ENCODE peak calls at places on chromosomes 16 and 17, in nine cellular contexts. One of them, this sample, is unnamed.

GRCh38 chr16:82016268-82016667 is 5.0 kb upstream of the SDR42E1 start:
- DNase-seq in BE2C: no peak
- DNase-seq in nucleus accumbens: no peak
- DNase-seq in epithelial cell of esophagus: peak; percentile 56
- DNase-seq in lung: no peak
- DNase-seq in HAP-1: peak; percentile 25
- DNase-seq in HT1080: peak; percentile 71
- DNase-seq in T-helper 1 cell: no peak
- DNase-seq in GM20000: no peak
- DNase-seq in this sample: peak; percentile 30

GRCh38 chr17:17300624-17301568 is 2.3 kb upstream of the NT5M start:
- DNase-seq in BE2C: no peak
- DNase-seq in nucleus accumbens: no peak
- DNase-seq in epithelial cell of esophagus: peak; percentile 60
- DNase-seq in lung: no peak
- DNase-seq in HAP-1: peak; percentile 63
- DNase-seq in HT1080: no peak
- DNase-seq in T-helper 1 cell: peak; percentile 58
- DNase-seq in GM20000: peak; percentile 73
- DNase-seq in this sample: peak; percentile 41

GRCh38 chr17:7035591-7036368 is at the start of gene SLC16A13:
- DNase-seq in BE2C: peak; percentile 86
- DNase-seq in nucleus accumbens: peak; percentile 86
- DNase-seq in epithelial cell of esophagus: peak; percentile 99
- DNase-seq in lung: peak; percentile 97
- DNase-seq in HAP-1: peak; percentile 92
- DNase-seq in HT1080: peak; percentile 96
- DNase-seq in T-helper 1 cell: peak; percentile 99
- DNase-seq in GM20000: peak; percentile 98
- DNase-seq in this sample: peak; percentile 94

GRCh38 chr17:61284746-61285145 is 114.9 kb upstream of the TBX2 start:
- DNase-seq in BE2C: no peak
- DNase-seq in nucleus accumbens: no peak
- DNase-seq in epithelial cell of esophagus: no peak
- DNase-seq in lung: no peak
- DNase-seq in HAP-1: no peak
- DNase-seq in HT1080: no peak
- DNase-seq in T-helper 1 cell: no peak
- DNase-seq in GM20000: no peak
- DNase-seq in this sample: no peak

GRCh38 chr16:55478827-55479559 is at the start of gene MMP2:
- DNase-seq in BE2C: peak; percentile 87
- DNase-seq in nucleus accumbens: peak; percentile 16
- DNase-seq in epithelial cell of esophagus: peak; percentile 33
- DNase-seq in lung: peak; percentile 47
- DNase-seq in HAP-1: no peak
- DNase-seq in HT1080: peak; percentile 33
- DNase-seq in T-helper 1 cell: no peak
- DNase-seq in GM20000: no peak
- DNase-seq in this sample: no peak

GRCh38 chr17:77140878-77141767 is at the start of gene SEC14L1:
- DNase-seq in BE2C: peak; percentile 69
- DNase-seq in nucleus accumbens: peak; percentile 52
- DNase-seq in epithelial cell of esophagus: peak; percentile 54
- DNase-seq in lung: peak; percentile 39
- DNase-seq in HAP-1: peak; percentile 32
- DNase-seq in HT1080: peak; percentile 33
- DNase-seq in T-helper 1 cell: peak; percentile 60
- DNase-seq in GM20000: peak; percentile 28
- DNase-seq in this sample: no peak

GRCh38 chr17:74052993-74053744 is 150.3 kb upstream of the RPL38 start:
- DNase-seq in BE2C: no peak
- DNase-seq in nucleus accumbens: no peak
- DNase-seq in epithelial cell of esophagus: no peak
- DNase-seq in lung: no peak
- DNase-seq in HAP-1: no peak
- DNase-seq in HT1080: no peak
- DNase-seq in T-helper 1 cell: no peak
- DNase-seq in GM20000: no peak
- DNase-seq in this sample: no peak

GRCh38 chr16:86992587-86992986 is 324.6 kb downstream of the C16orf95 start:
- DNase-seq in BE2C: no peak
- DNase-seq in nucleus accumbens: no peak
- DNase-seq in epithelial cell of esophagus: no peak
- DNase-seq in lung: no peak
- DNase-seq in HAP-1: no peak
- DNase-seq in HT1080: no peak
- DNase-seq in T-helper 1 cell: no peak
- DNase-seq in GM20000: no peak
- DNase-seq in this sample: no peak

GRCh38 chr17:39174907-39175694 is 9.1 kb upstream of the ARL5C start:
- DNase-seq in BE2C: peak; percentile 84
- DNase-seq in nucleus accumbens: peak; percentile 33
- DNase-seq in epithelial cell of esophagus: peak; percentile 70
- DNase-seq in lung: peak; percentile 65
- DNase-seq in HAP-1: peak; percentile 60
- DNase-seq in HT1080: no peak
- DNase-seq in T-helper 1 cell: peak; percentile 61
- DNase-seq in GM20000: peak; percentile 87
- DNase-seq in this sample: no peak

GRCh38 chr16:10027553-10027952 is 154.7 kb downstream of the GRIN2A start:
- DNase-seq in BE2C: no peak
- DNase-seq in nucleus accumbens: no peak
- DNase-seq in epithelial cell of esophagus: no peak
- DNase-seq in lung: no peak
- DNase-seq in HAP-1: no peak
- DNase-seq in HT1080: no peak
- DNase-seq in T-helper 1 cell: no peak
- DNase-seq in GM20000: no peak
- DNase-seq in this sample: no peak

GRCh38 chr17:15946611-15947120 is 1.7 kb downstream of the ADORA2B start:
- DNase-seq in BE2C: no peak
- DNase-seq in nucleus accumbens: no peak
- DNase-seq in epithelial cell of esophagus: peak; percentile 51
- DNase-seq in lung: no peak
- DNase-seq in HAP-1: no peak
- DNase-seq in HT1080: no peak
- DNase-seq in T-helper 1 cell: no peak
- DNase-seq in GM20000: no peak
- DNase-seq in this sample: no peak

GRCh38 chr16:66728117-66728787 is 23.2 kb downstream of the DYNC1LI2 start:
- DNase-seq in BE2C: peak; percentile 19
- DNase-seq in nucleus accumbens: no peak
- DNase-seq in epithelial cell of esophagus: peak; percentile 58
- DNase-seq in lung: peak; percentile 39
- DNase-seq in HAP-1: peak; percentile 49
- DNase-seq in HT1080: peak; percentile 55
- DNase-seq in T-helper 1 cell: peak; percentile 49
- DNase-seq in GM20000: peak; percentile 61
- DNase-seq in this sample: no peak

GRCh38 chr17:14307560-14308024 is 6.7 kb downstream of the HS3ST3B1 start:
- DNase-seq in BE2C: no peak
- DNase-seq in nucleus accumbens: no peak
- DNase-seq in epithelial cell of esophagus: peak; percentile 34
- DNase-seq in lung: no peak
- DNase-seq in HAP-1: no peak
- DNase-seq in HT1080: peak; percentile 70
- DNase-seq in T-helper 1 cell: no peak
- DNase-seq in GM20000: no peak
- DNase-seq in this sample: peak; percentile 77

GRCh38 chr16:2968368-2968737 is 795 bp upstream of the PAQR4 start:
- DNase-seq in BE2C: no peak
- DNase-seq in nucleus accumbens: no peak
- DNase-seq in epithelial cell of esophagus: peak; percentile 47
- DNase-seq in lung: no peak
- DNase-seq in HAP-1: no peak
- DNase-seq in HT1080: no peak
- DNase-seq in T-helper 1 cell: no peak
- DNase-seq in GM20000: peak; percentile 60
- DNase-seq in this sample: no peak

GRCh38 chr16:17470871-17471744 is at the start of gene XYLT1:
- DNase-seq in BE2C: peak; percentile 42
- DNase-seq in nucleus accumbens: peak; percentile 35
- DNase-seq in epithelial cell of esophagus: peak; percentile 75
- DNase-seq in lung: peak; percentile 59
- DNase-seq in HAP-1: no peak
- DNase-seq in HT1080: peak; percentile 64
- DNase-seq in T-helper 1 cell: peak; percentile 42
- DNase-seq in GM20000: no peak
- DNase-seq in this sample: peak; percentile 80

GRCh38 chr16:81357711-81358270 is 43.0 kb downstream of the GAN start:
- DNase-seq in BE2C: no peak
- DNase-seq in nucleus accumbens: no peak
- DNase-seq in epithelial cell of esophagus: no peak
- DNase-seq in lung: no peak
- DNase-seq in HAP-1: no peak
- DNase-seq in HT1080: no peak
- DNase-seq in T-helper 1 cell: no peak
- DNase-seq in GM20000: no peak
- DNase-seq in this sample: no peak

GRCh38 chr17:28582513-28582912 is 5.8 kb upstream of the ALDOC start:
- DNase-seq in BE2C: no peak
- DNase-seq in nucleus accumbens: no peak
- DNase-seq in epithelial cell of esophagus: no peak
- DNase-seq in lung: no peak
- DNase-seq in HAP-1: no peak
- DNase-seq in HT1080: no peak
- DNase-seq in T-helper 1 cell: no peak
- DNase-seq in GM20000: no peak
- DNase-seq in this sample: no peak

GRCh38 chr16:13453938-13454553 is 465.9 kb upstream of the ERCC4 start:
- DNase-seq in BE2C: peak; percentile 24
- DNase-seq in nucleus accumbens: no peak
- DNase-seq in epithelial cell of esophagus: peak; percentile 46
- DNase-seq in lung: no peak
- DNase-seq in HAP-1: no peak
- DNase-seq in HT1080: peak; percentile 38
- DNase-seq in T-helper 1 cell: peak; percentile 2
- DNase-seq in GM20000: peak; percentile 23
- DNase-seq in this sample: peak; percentile 37

GRCh38 chr16:55434000-55434399 is 45.0 kb upstream of the MMP2 start:
- DNase-seq in BE2C: no peak
- DNase-seq in nucleus accumbens: no peak
- DNase-seq in epithelial cell of esophagus: no peak
- DNase-seq in lung: no peak
- DNase-seq in HAP-1: no peak
- DNase-seq in HT1080: no peak
- DNase-seq in T-helper 1 cell: no peak
- DNase-seq in GM20000: no peak
- DNase-seq in this sample: no peak

GRCh38 chr17:80848449-80849102 is 143.1 kb upstream of the CHMP6 start:
- DNase-seq in BE2C: no peak
- DNase-seq in nucleus accumbens: no peak
- DNase-seq in epithelial cell of esophagus: no peak
- DNase-seq in lung: no peak
- DNase-seq in HAP-1: no peak
- DNase-seq in HT1080: no peak
- DNase-seq in T-helper 1 cell: no peak
- DNase-seq in GM20000: no peak
- DNase-seq in this sample: no peak

GRCh38 chr16:19718624-19718965 is 524 bp downstream of the IQCK start:
- DNase-seq in BE2C: no peak
- DNase-seq in nucleus accumbens: peak; percentile 44
- DNase-seq in epithelial cell of esophagus: peak; percentile 28
- DNase-seq in lung: no peak
- DNase-seq in HAP-1: peak; percentile 27
- DNase-seq in HT1080: no peak
- DNase-seq in T-helper 1 cell: no peak
- DNase-seq in GM20000: no peak
- DNase-seq in this sample: no peak

GRCh38 chr17:47630614-47631013 is 19.1 kb upstream of the KPNB1 start:
- DNase-seq in BE2C: peak; percentile 34
- DNase-seq in nucleus accumbens: no peak
- DNase-seq in epithelial cell of esophagus: no peak
- DNase-seq in lung: no peak
- DNase-seq in HAP-1: no peak
- DNase-seq in HT1080: no peak
- DNase-seq in T-helper 1 cell: no peak
- DNase-seq in GM20000: no peak
- DNase-seq in this sample: no peak

GRCh38 chr16:24700549-24701392 is 28.7 kb upstream of the TNRC6A start:
- DNase-seq in BE2C: no peak
- DNase-seq in nucleus accumbens: no peak
- DNase-seq in epithelial cell of esophagus: peak; percentile 91
- DNase-seq in lung: peak; percentile 80
- DNase-seq in HAP-1: no peak
- DNase-seq in HT1080: peak; percentile 100
- DNase-seq in T-helper 1 cell: no peak
- DNase-seq in GM20000: no peak
- DNase-seq in this sample: peak; percentile 81

GRCh38 chr16:80507538-80507937 is 33.3 kb upstream of the DYNLRB2 start:
- DNase-seq in BE2C: no peak
- DNase-seq in nucleus accumbens: no peak
- DNase-seq in epithelial cell of esophagus: no peak
- DNase-seq in lung: no peak
- DNase-seq in HAP-1: no peak
- DNase-seq in HT1080: no peak
- DNase-seq in T-helper 1 cell: no peak
- DNase-seq in GM20000: no peak
- DNase-seq in this sample: no peak

GRCh38 chr17:81420769-81421462 is 25.7 kb downstream of the BAHCC1 start:
- DNase-seq in BE2C: no peak
- DNase-seq in nucleus accumbens: peak; percentile 88
- DNase-seq in epithelial cell of esophagus: no peak
- DNase-seq in lung: no peak
- DNase-seq in HAP-1: no peak
- DNase-seq in HT1080: no peak
- DNase-seq in T-helper 1 cell: no peak
- DNase-seq in GM20000: no peak
- DNase-seq in this sample: no peak

GRCh38 chr16:50066482-50067289 is 916 bp downstream of the HEATR3 start:
- DNase-seq in BE2C: no peak
- DNase-seq in nucleus accumbens: no peak
- DNase-seq in epithelial cell of esophagus: no peak
- DNase-seq in lung: no peak
- DNase-seq in HAP-1: peak; percentile 11
- DNase-seq in HT1080: no peak
- DNase-seq in T-helper 1 cell: peak; percentile 13
- DNase-seq in GM20000: no peak
- DNase-seq in this sample: no peak

GRCh38 chr17:59357219-59357699 is 25.8 kb downstream of the YPEL2 start:
- DNase-seq in BE2C: no peak
- DNase-seq in nucleus accumbens: no peak
- DNase-seq in epithelial cell of esophagus: no peak
- DNase-seq in lung: no peak
- DNase-seq in HAP-1: no peak
- DNase-seq in HT1080: no peak
- DNase-seq in T-helper 1 cell: no peak
- DNase-seq in GM20000: no peak
- DNase-seq in this sample: no peak

GRCh38 chr17:69869667-69870066 is 205.4 kb upstream of the KCNJ16 start:
- DNase-seq in BE2C: no peak
- DNase-seq in nucleus accumbens: no peak
- DNase-seq in epithelial cell of esophagus: no peak
- DNase-seq in lung: no peak
- DNase-seq in HAP-1: no peak
- DNase-seq in HT1080: peak; percentile 3
- DNase-seq in T-helper 1 cell: no peak
- DNase-seq in GM20000: peak; percentile 26
- DNase-seq in this sample: peak; percentile 7

GRCh38 chr17:30347488-30347887 is 13.6 kb upstream of the TMIGD1 start:
- DNase-seq in BE2C: no peak
- DNase-seq in nucleus accumbens: no peak
- DNase-seq in epithelial cell of esophagus: no peak
- DNase-seq in lung: no peak
- DNase-seq in HAP-1: no peak
- DNase-seq in HT1080: no peak
- DNase-seq in T-helper 1 cell: no peak
- DNase-seq in GM20000: no peak
- DNase-seq in this sample: no peak

This sample was measured in foreskin keratinocyte.